ENCODE peak calls at places on chromosome 15, in nine cellular contexts. W is upper lobe of right lung; L is HCT116; F is activated naive CD4-positive, alpha-beta T cell treated with anti-CD3 and anti-CD28 coated beads, Interleukin-2, amount 50 U/mL, for 72 hours; U is sciatic nerve; H is naive B cell; D is body of pancreas; V is activated naive CD8-positive, alpha-beta T cell treated with anti-CD3 and anti-CD28 coated beads, Interleukin-2, amount 10 ng/mL, durations not matched to agents 7 days and 5 days; S is right cardiac atrium. E is an unnamed sample.

GRCh38 chr15:69082556-69082955 is 68.1 kb downstream of the NOX5 start:
- ATAC-seq in U (peak; percentile 16), W (no peak), D (no peak), V (no peak), H (no peak), S (peak; percentile 64), L (no peak), F (no peak), E (no peak)

GRCh38 chr15:85379403-85380131 is 836 bp upstream of the AKAP13 start:
- ATAC-seq in H (peak; percentile 9), W (no peak), L (no peak), D (no peak), V (peak; percentile 10), S (no peak), U (no peak), F (no peak), E (no peak)

GRCh38 chr15:34987623-34987981 is 485 bp downstream of the ZNF770 start:
- ATAC-seq in F (no peak), U (no peak), V (no peak), W (peak; percentile 2), D (no peak), S (peak; percentile 19), H (no peak), L (no peak), E (no peak)

GRCh38 chr15:53872410-53872809 is 105.8 kb upstream of the UNC13C start:
- ATAC-seq in W (no peak), U (no peak), L (no peak), S (no peak), V (no peak), F (no peak), D (no peak), H (no peak), E (no peak)

GRCh38 chr15:92143765-92144164 is 249.9 kb upstream of the ST8SIA2 start:
- ATAC-seq in L (peak; percentile 44), H (no peak), U (no peak), V (no peak), W (peak; percentile 37), D (no peak), S (no peak), F (no peak), E (no peak)

GRCh38 chr15:51575775-51576174 is 46.8 kb downstream of the DMXL2 start:
- ATAC-seq in L (no peak), U (no peak), H (no peak), S (no peak), D (no peak), F (no peak), W (no peak), V (no peak), E (no peak)

GRCh38 chr15:95866698-95867440 is 463.6 kb upstream of the NR2F2 start:
- ATAC-seq in D (no peak), W (no peak), S (peak; percentile 83), U (no peak), F (no peak), H (no peak), V (no peak), L (no peak), E (no peak)

GRCh38 chr15:74808073-74808839 is 4.4 kb upstream of the LMAN1L start:
- ATAC-seq in L (peak; percentile 39), U (no peak), S (peak; percentile 22), V (peak; percentile 7), D (no peak), W (peak; percentile 90), F (no peak), H (no peak), E (peak; percentile 63)

GRCh38 chr15:40046721-40047412 is 7.9 kb upstream of the SRP14 start:
- ATAC-seq in L (no peak), H (no peak), S (no peak), D (no peak), U (no peak), F (peak; percentile 49), W (no peak), V (no peak), E (peak; percentile 56)

GRCh38 chr15:98561169-98561941 is 87.0 kb upstream of the IGF1R start:
- ATAC-seq in H (no peak), F (peak; percentile 92), V (no peak), L (no peak), S (no peak), D (no peak), W (no peak), U (no peak), E (no peak)

GRCh38 chr15:43184407-43185160 is 619 bp upstream of the CCNDBP1 start:
- ATAC-seq in U (peak; percentile 25), H (no peak), S (peak; percentile 3), L (no peak), W (no peak), V (no peak), F (no peak), D (no peak), E (no peak)

GRCh38 chr15:48794697-48795134 is 16.2 kb downstream of the CEP152 start:
- ATAC-seq in W (peak; percentile 90), V (peak; percentile 42), D (peak; percentile 21), H (peak; percentile 95), S (peak; percentile 53), F (no peak), L (no peak), U (peak; percentile 78), E (peak; percentile 77)

GRCh38 chr15:63492541-63493077 is 11.8 kb upstream of the USP3 start:
- ATAC-seq in W (peak; percentile 47), L (no peak), D (no peak), U (no peak), F (no peak), H (no peak), S (no peak), V (no peak), E (no peak)

GRCh38 chr15:47443839-47444238 is 273.5 kb upstream of the SEMA6D start:
- ATAC-seq in V (no peak), D (no peak), H (no peak), U (no peak), L (no peak), F (no peak), W (no peak), S (no peak), E (no peak)

GRCh38 chr15:55789066-55789660 is 46.2 kb upstream of the PRTG start:
- ATAC-seq in L (peak; percentile 88), S (no peak), U (peak; percentile 63), H (no peak), W (no peak), V (no peak), D (no peak), F (peak; percentile 54), E (no peak)